ENCODE peak calls at places on chromosomes 1 and 21, in four cellular contexts. I is esophagus squamous epithelium, J is IMR-90, H is A549. W is an unnamed sample. For H3K4me1, the result is how much of the 10 kb centered on the place peaks cover.

GRCh38 chr1:82818596-82818995 is 1017.9 kb downstream of the ADGRL2 start:
- DNase-seq in H (no peak), J (no peak), I (no peak), W (no peak)

GRCh38 chr1:93753766-93754763 is 72.4 kb upstream of the BCAR3 start:
- DNase-seq in I (no peak), J (peak), H (peak), W (no peak)

GRCh38 chr1:239814306-239814881 is 277.3 kb upstream of the FMN2 start:
- DNase-seq in H (peak), I (no peak), J (peak), W (no peak)

GRCh38 chr1:243731301-243731891 is 118.6 kb downstream of the AKT3 start:
- DNase-seq in H (no peak), J (peak), I (no peak), W (no peak)

GRCh38 chr1:228089520-228090380 is 7.2 kb downstream of the ARF1 start:
- DNase-seq in J (no peak), I (no peak), H (no peak), W (no peak)

GRCh38 chr1:33823830-33824229 is 40.0 kb upstream of the HMGB4 start:
- DNase-seq in J (no peak), I (no peak), H (no peak), W (no peak)

GRCh38 chr1:112021263-112021662 is 31.8 kb upstream of the KCND3 start:
- DNase-seq in H (no peak), J (no peak), I (no peak), W (no peak)

GRCh38 chr1:114702699-114703098 is 7.4 kb upstream of the AMPD1 start:
- DNase-seq in I (no peak), J (no peak), H (no peak), W (no peak)

GRCh38 chr1:53602376-53602775 is 136.6 kb downstream of the GLIS1 start:
- DNase-seq in J (no peak), H (no peak), I (no peak), W (no peak)

DNA sequence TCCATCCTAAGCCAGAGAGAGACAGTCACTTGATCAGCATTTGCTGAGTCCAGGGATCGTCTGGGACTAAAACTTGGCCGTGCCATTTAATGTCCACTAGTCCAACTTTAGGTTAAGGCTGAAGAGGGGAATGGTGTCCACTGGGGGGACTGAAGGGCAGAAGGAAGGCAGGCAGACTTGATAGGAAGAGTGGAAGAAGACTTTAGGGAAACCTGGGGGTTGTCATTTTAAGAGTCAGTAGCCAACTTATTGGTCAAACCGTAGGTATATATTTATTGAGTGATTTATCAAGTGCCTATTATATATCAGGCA is 1.3 kb upstream of the LMOD1 start:
- DNase-seq in H (no peak), I (no peak), J (no peak), W (no peak)
- TF ChIP-seq CTCF in H (no peak), I (no peak), J (peak), W (no peak)

GRCh38 chr1:43367904-43368645 is at the start of gene ELOVL1:
- DNase-seq in H (peak), J (peak), I (peak), W (peak)

GRCh38 chr1:43367026-43367903 is 546 bp downstream of the ELOVL1 start:
- DNase-seq in H (peak), J (no peak), I (no peak), W (peak)

GRCh38 chr1:43366601-43367025 is 1.2 kb downstream of the ELOVL1 start:
- DNase-seq in H (no peak), J (no peak), I (no peak), W (no peak)

GRCh38 chr1:43370564-43370963 is 2.8 kb upstream of the ELOVL1 start:
- DNase-seq in J (no peak), I (no peak), H (no peak), W (no peak)

DNA sequence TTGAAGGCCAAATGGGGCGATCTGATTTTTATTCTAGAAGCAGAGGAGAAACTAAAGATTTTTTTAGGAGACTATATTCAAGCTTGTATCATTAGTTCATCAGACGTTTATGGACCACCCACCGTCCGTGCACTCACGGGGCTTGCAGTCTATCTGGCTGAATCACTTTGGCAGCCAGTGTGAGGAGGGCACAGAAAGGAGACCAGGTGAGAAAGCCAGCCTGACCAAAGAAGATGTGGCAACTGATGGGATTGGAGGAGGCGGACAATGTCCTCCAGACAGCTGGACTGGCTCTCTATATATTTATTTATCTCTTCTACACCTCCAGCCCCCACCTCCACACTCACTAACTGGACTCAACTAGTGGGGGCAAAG is 822 bp upstream of the ELOVL1 start:
- DNase-seq in H (no peak), I (no peak), J (no peak), W (no peak)
- H3K4me3 ChIP-seq in H (peak), I (peak), J (peak), W (peak)

GRCh38 chr21:14545906-14546480 is at the start of gene SAMSN1:
- DNase-seq in H (no peak), J (no peak), I (peak), W (peak)

GRCh38 chr21:14543983-14544382 is 2.1 kb downstream of the SAMSN1 start:
- DNase-seq in H (no peak), J (no peak), I (no peak), W (no peak)

GRCh38 chr21:14538477-14538876 is 7.6 kb downstream of the SAMSN1 start:
- DNase-seq in J (no peak), H (no peak), I (no peak), W (no peak)

GRCh38 chr21:14541840-14542495 is 4.1 kb downstream of the SAMSN1 start:
- DNase-seq in H (no peak), I (no peak), J (no peak), W (peak)

GRCh38 chr21:14542638-14543037 is 3.5 kb downstream of the SAMSN1 start:
- DNase-seq in J (no peak), H (no peak), I (no peak), W (no peak)
- H3K4me1 ChIP-seq in J (under half), H (under half), I (under half), W (under half)

GRCh38 chr1:197519741-197520334 is 251.8 kb downstream of the CRB1 start:
- DNase-seq in I (no peak), J (peak), H (peak), W (no peak)
- TF ChIP-seq CTCF in I (no peak), J (peak), H (peak), W (peak)

GRCh38 chr1:184423649-184424048 is 36.8 kb downstream of the C1orf21 start:
- DNase-seq in J (no peak), H (no peak), I (no peak), W (no peak)

GRCh38 chr1:184424945-184425344 is 38.1 kb downstream of the C1orf21 start:
- DNase-seq in I (no peak), H (no peak), J (no peak), W (no peak)

GRCh38 chr1:184422490-184423233 is 35.8 kb downstream of the C1orf21 start:
- DNase-seq in J (no peak), H (no peak), I (no peak), W (no peak)

GRCh38 chr1:184425449-184426277 is 38.8 kb downstream of the C1orf21 start:
- DNase-seq in I (no peak), H (no peak), J (no peak), W (no peak)

DNA sequence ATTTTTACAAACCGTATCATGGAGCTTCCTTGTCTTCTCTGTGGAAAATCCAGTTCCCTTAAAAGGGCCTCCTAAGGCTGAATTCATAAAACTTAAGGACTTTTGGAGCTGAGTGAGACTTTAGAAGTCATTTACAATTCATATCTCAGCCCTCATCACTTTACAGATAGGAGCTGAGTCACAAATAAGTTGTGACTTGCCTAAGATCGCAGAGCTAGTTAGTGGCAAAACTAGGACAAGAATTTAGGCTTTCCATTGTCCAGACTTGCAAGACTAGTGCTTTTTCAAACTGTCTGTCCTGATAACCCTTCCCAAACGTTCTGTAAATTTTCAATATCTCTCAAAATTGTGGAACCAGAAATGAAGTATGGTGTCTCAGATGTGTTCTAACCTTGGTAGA is 37.3 kb downstream of the C1orf21 start:
- DNase-seq in I (no peak), J (no peak), H (no peak), W (no peak)
- H3K4me3 ChIP-seq in I (no peak), J (no peak), H (no peak), W (no peak)

DNA sequence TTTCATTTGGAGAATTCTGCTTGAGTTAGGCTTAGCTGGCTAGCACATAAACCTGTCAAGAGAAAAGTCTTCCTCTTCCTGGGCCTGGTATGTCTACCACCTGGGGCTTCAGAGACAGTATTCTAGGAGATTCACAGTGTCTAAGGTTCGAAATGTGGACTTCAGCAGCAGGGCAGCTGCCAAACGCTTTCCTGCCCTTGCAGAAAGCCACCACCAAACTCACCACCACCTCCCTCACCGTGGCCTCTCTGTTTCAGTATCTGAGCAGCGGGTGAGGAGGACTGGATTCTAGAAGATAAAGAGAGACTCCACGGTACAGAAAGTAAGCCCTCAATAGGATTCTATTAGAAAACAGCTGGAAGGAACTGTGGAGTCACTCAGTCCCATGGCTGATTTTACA is 44.4 kb downstream of the HIVEP3 start:
- DNase-seq in I (no peak), H (no peak), J (no peak), W (no peak)
- H3K4me1 ChIP-seq in I (under half), H (under half), J (under half), W (under half)

DNA sequence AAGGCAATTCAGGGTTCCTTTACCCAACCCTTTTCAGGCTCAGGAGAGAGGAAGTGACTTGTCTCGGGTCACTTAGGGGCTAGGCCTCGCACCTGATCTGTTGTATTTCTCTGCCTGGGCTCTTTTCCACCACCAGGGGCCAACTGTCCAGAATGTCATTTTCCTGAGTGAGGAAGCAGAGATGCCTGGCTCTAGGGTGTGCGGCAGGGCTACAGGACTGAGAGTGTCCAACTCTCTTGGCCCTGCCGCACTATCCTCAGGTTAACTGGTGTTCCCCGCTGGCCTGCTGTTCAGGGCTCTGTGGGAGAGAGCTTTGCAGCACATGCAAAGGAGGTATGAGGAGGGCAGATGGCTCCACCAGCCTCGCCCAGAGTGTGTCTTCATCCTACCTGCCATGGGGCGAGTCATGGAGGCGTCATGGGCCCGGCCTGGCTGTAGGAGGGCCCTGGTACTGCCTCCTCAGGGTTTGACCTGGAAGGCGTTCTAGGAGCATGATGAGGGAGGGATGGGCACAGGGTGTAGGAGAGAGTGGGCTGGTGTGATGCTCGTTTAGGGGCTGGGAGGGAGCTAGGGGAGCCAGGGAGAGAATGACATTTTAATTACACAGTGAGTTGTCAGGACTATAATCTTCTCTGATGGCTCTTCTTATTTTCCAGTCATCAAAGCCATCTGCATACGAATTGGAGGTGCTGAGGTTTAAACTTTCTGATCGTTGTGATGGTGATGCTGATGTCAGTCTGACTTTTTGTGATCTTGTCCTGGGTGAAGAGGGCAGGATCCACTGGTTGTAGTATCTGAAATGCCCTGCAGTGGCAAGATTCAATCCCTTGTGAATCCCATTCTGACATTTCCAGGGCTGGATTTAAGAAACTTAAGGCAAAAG is 128.4 kb downstream of the NOS1AP start:
- DNase-seq in J (no peak), I (no peak), H (no peak), W (no peak)
- TF ChIP-seq CTCF in J (no peak), I (no peak), H (no peak), W (no peak)

DNA sequence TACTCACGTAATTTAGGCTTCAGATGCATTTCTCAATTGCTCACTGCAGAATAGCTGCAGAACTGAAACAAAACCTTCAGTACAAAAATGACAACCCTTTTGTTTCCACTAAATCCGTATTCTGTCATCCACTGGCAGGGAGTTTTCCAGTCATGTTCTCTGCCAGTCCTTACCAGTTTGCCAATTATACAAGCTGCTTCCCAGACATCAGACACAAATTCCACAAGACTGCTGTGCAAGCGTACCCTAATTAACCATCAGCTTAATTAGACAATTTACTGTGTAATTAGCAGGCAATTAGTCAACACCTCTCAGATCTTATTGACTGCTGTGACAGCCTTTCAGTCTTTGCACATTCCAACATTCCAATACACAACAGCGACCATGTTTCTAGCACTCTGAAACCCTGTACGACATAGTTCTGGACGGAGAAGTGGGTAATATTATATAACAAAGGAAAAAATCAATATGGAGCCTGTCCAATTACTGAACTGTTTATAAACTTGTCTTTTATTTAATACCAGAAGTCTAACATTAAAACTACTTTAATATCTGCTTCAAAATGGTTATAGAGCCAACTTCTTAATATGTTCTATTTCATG is 420.0 kb downstream of the DPYD start:
- DNase-seq in I (no peak), J (no peak), H (no peak), W (no peak)
- H3K4me3 ChIP-seq in I (no peak), J (no peak), H (no peak), W (no peak)

W was measured in CD8-positive, alpha-beta T cell.